ENCODE peak calls at places on chromosomes 2 and 18, in eight cellular contexts. H is hepatic stellate cell, O is HL-60, M is activated T-cell treated with anti-CD3 and anti-CD28 coated beads for 24 hours, T is fibroblast of lung, N is sciatic nerve, Q is OCI-LY7, R is left cardiac atrium. V is an unnamed sample.
A peak's percentile ranks its signal among the peaks of the same experiment; 100 is the strongest.

GRCh38 chr2:107062599-107063196 is 176.7 kb upstream of the ST6GAL2 start:
- DNase-seq in R (no peak), H (no peak), O (no peak), M (no peak), T (no peak), N (no peak), Q (no peak), V (no peak)

GRCh38 chr2:150097891-150098595 is 389.4 kb downstream of the RND3 start:
- DNase-seq in O (no peak), H (peak; percentile 29), Q (no peak), T (peak; percentile 42), M (no peak), N (no peak), R (no peak), V (no peak)

GRCh38 chr2:70094978-70095832 is 7.9 kb downstream of the PCBP1 start:
- DNase-seq in M (peak; percentile 43), N (peak; percentile 72), T (peak; percentile 79), Q (peak; percentile 94), R (peak; percentile 63), H (peak; percentile 70), O (peak; percentile 87), V (peak; percentile 81)

GRCh38 chr2:11397046-11397445 is 52.6 kb upstream of the ROCK2 start:
- DNase-seq in O (no peak), M (no peak), Q (no peak), R (peak; percentile 56), H (no peak), T (no peak), N (no peak), V (no peak)

GRCh38 chr2:88866756-88867155 is 175.3 kb downstream of the RPIA start:
- DNase-seq in N (no peak), M (no peak), Q (peak; percentile 81), H (no peak), O (no peak), T (no peak), R (no peak), V (no peak)

GRCh38 chr18:67273288-67273687 is 243.2 kb downstream of the DSEL start:
- DNase-seq in M (no peak), N (no peak), T (no peak), H (no peak), Q (no peak), O (no peak), R (no peak), V (no peak)

GRCh38 chr2:154161286-154161685 is 289.6 kb downstream of the GALNT13 start:
- DNase-seq in H (no peak), T (no peak), N (no peak), O (no peak), Q (no peak), M (no peak), R (no peak), V (no peak)

GRCh38 chr2:55357907-55358306 is 61.7 kb downstream of the CCDC88A start:
- DNase-seq in M (no peak), R (no peak), O (no peak), T (no peak), H (no peak), Q (no peak), N (no peak), V (no peak)

GRCh38 chr2:201172279-201172678 is 10.7 kb upstream of the CASP10 start:
- DNase-seq in T (no peak), Q (no peak), H (no peak), M (no peak), O (no peak), N (no peak), R (no peak), V (no peak)

GRCh38 chr2:69026026-69026425 is 13.0 kb downstream of the ANTXR1 start:
- DNase-seq in M (no peak), H (no peak), R (no peak), Q (peak; percentile 34), O (peak; percentile 13), T (peak; percentile 62), N (no peak), V (no peak)

GRCh38 chr18:44061438-44061837 is 619.2 kb upstream of the SETBP1 start:
- DNase-seq in R (no peak), Q (no peak), O (no peak), T (no peak), H (no peak), N (no peak), M (no peak), V (no peak)

GRCh38 chr18:36158261-36158867 is 28.7 kb downstream of the ELP2 start:
- DNase-seq in M (no peak), N (no peak), O (no peak), T (peak; percentile 82), R (no peak), H (peak; percentile 71), Q (no peak), V (no peak)

GRCh38 chr2:109322111-109322510 is 193.1 kb downstream of the SH3RF3 start:
- DNase-seq in M (no peak), Q (no peak), H (peak; percentile 85), R (peak; percentile 92), O (no peak), T (peak; percentile 99), N (peak; percentile 88), V (peak; percentile 98)

GRCh38 chr2:66440692-66441091 is 5.8 kb downstream of the MEIS1 start:
- DNase-seq in M (no peak), Q (no peak), O (no peak), R (peak; percentile 37), N (peak; percentile 59), H (peak; percentile 31), T (peak; percentile 70), V (peak; percentile 80)

GRCh38 chr2:222976521-222977076 is 75.4 kb upstream of the KCNE4 start:
- DNase-seq in T (no peak), Q (no peak), O (no peak), M (no peak), H (no peak), N (no peak), R (no peak), V (no peak)

GRCh38 chr2:73063909-73064875 is 7.3 kb downstream of the SFXN5 start:
- DNase-seq in H (peak; percentile 67), O (no peak), Q (no peak), N (peak; percentile 32), M (no peak), R (no peak), T (peak; percentile 79), V (no peak)

GRCh38 chr2:223674998-223675609 is 72.9 kb upstream of the SCG2 start:
- DNase-seq in N (no peak), H (peak; percentile 34), Q (peak; percentile 15), T (peak; percentile 65), O (no peak), M (no peak), R (no peak), V (no peak)

GRCh38 chr2:230878599-230878965 is 13.8 kb downstream of the ITM2C start:
- DNase-seq in H (no peak), T (no peak), R (no peak), Q (no peak), O (no peak), M (no peak), N (peak; percentile 45), V (peak; percentile 51)

GRCh38 chr2:121007490-121007853 is 271.8 kb downstream of the GLI2 start:
- DNase-seq in O (no peak), Q (no peak), N (no peak), M (no peak), H (no peak), T (no peak), R (no peak), V (no peak)

GRCh38 chr2:97716695-97717617 is 3.6 kb downstream of the ZAP70 start:
- DNase-seq in H (no peak), R (peak; percentile 13), T (no peak), Q (no peak), M (no peak), O (no peak), N (no peak), V (peak; percentile 54)

GRCh38 chr2:63652063-63652985 is 63.6 kb downstream of the MDH1 start:
- DNase-seq in R (no peak), N (no peak), T (no peak), M (no peak), H (no peak), Q (no peak), O (no peak), V (no peak)

GRCh38 chr2:162053066-162053807 is 20.8 kb downstream of the DPP4 start:
- DNase-seq in H (no peak), Q (no peak), N (no peak), O (no peak), M (no peak), T (no peak), R (no peak), V (no peak)